ENCODE peak calls at places on chromosomes 4 and X, in eight cellular contexts. One of them, this sample, is unnamed.

GRCh38 chrX:46587158-46587557 is 13.6 kb downstream of the CHST7 start:
- DNase-seq in GM23248: peak
- DNase-seq in CD4-positive, alpha-beta T cell: no peak
- DNase-seq in activated effector memory CD4-positive, alpha-beta T cell treated with anti-CD3 and anti-CD28 coated beads, Interleukin-2, amount 50 U/mL, for 16 hours: peak
- DNase-seq in NCI-H2171: no peak
- DNase-seq in kidney: no peak
- DNase-seq in activated naive CD4-positive, alpha-beta T cell treated with anti-CD3 and anti-CD28 coated beads for 36 hours: no peak
- DNase-seq in kidney glomerular epithelial cell: peak
- DNase-seq in this sample: no peak

GRCh38 chr4:110510955-110511544 is 35.1 kb downstream of the ENPEP start:
- DNase-seq in GM23248: peak
- DNase-seq in CD4-positive, alpha-beta T cell: no peak
- DNase-seq in activated effector memory CD4-positive, alpha-beta T cell treated with anti-CD3 and anti-CD28 coated beads, Interleukin-2, amount 50 U/mL, for 16 hours: no peak
- DNase-seq in NCI-H2171: peak
- DNase-seq in kidney: no peak
- DNase-seq in activated naive CD4-positive, alpha-beta T cell treated with anti-CD3 and anti-CD28 coated beads for 36 hours: no peak
- DNase-seq in kidney glomerular epithelial cell: peak
- DNase-seq in this sample: peak

GRCh38 chr4:105741548-105741947 is 33.0 kb downstream of the GSTCD start:
- DNase-seq in GM23248: peak
- DNase-seq in CD4-positive, alpha-beta T cell: no peak
- DNase-seq in activated effector memory CD4-positive, alpha-beta T cell treated with anti-CD3 and anti-CD28 coated beads, Interleukin-2, amount 50 U/mL, for 16 hours: no peak
- DNase-seq in NCI-H2171: no peak
- DNase-seq in kidney: no peak
- DNase-seq in activated naive CD4-positive, alpha-beta T cell treated with anti-CD3 and anti-CD28 coated beads for 36 hours: no peak
- DNase-seq in kidney glomerular epithelial cell: peak
- DNase-seq in this sample: no peak

GRCh38 chr4:74733760-74734159 is 60.6 kb downstream of the BTC start:
- DNase-seq in GM23248: no peak
- DNase-seq in CD4-positive, alpha-beta T cell: no peak
- DNase-seq in activated effector memory CD4-positive, alpha-beta T cell treated with anti-CD3 and anti-CD28 coated beads, Interleukin-2, amount 50 U/mL, for 16 hours: no peak
- DNase-seq in NCI-H2171: peak
- DNase-seq in kidney: no peak
- DNase-seq in activated naive CD4-positive, alpha-beta T cell treated with anti-CD3 and anti-CD28 coated beads for 36 hours: no peak
- DNase-seq in kidney glomerular epithelial cell: no peak
- DNase-seq in this sample: no peak

GRCh38 chr4:4323705-4324534 is 33.9 kb downstream of the ZBTB49 start:
- DNase-seq in GM23248: no peak
- DNase-seq in CD4-positive, alpha-beta T cell: no peak
- DNase-seq in activated effector memory CD4-positive, alpha-beta T cell treated with anti-CD3 and anti-CD28 coated beads, Interleukin-2, amount 50 U/mL, for 16 hours: peak
- DNase-seq in NCI-H2171: no peak
- DNase-seq in kidney: no peak
- DNase-seq in activated naive CD4-positive, alpha-beta T cell treated with anti-CD3 and anti-CD28 coated beads for 36 hours: no peak
- DNase-seq in kidney glomerular epithelial cell: no peak
- DNase-seq in this sample: no peak

GRCh38 chr4:88297725-88298453 is 13.5 kb upstream of the PPM1K start:
- DNase-seq in GM23248: no peak
- DNase-seq in CD4-positive, alpha-beta T cell: no peak
- DNase-seq in activated effector memory CD4-positive, alpha-beta T cell treated with anti-CD3 and anti-CD28 coated beads, Interleukin-2, amount 50 U/mL, for 16 hours: no peak
- DNase-seq in NCI-H2171: no peak
- DNase-seq in kidney: no peak
- DNase-seq in activated naive CD4-positive, alpha-beta T cell treated with anti-CD3 and anti-CD28 coated beads for 36 hours: no peak
- DNase-seq in kidney glomerular epithelial cell: no peak
- DNase-seq in this sample: no peak

GRCh38 chr4:103075435-103075893 is 1.1 kb downstream of the SLC9B2 start:
- DNase-seq in GM23248: peak
- DNase-seq in CD4-positive, alpha-beta T cell: no peak
- DNase-seq in activated effector memory CD4-positive, alpha-beta T cell treated with anti-CD3 and anti-CD28 coated beads, Interleukin-2, amount 50 U/mL, for 16 hours: no peak
- DNase-seq in NCI-H2171: no peak
- DNase-seq in kidney: no peak
- DNase-seq in activated naive CD4-positive, alpha-beta T cell treated with anti-CD3 and anti-CD28 coated beads for 36 hours: no peak
- DNase-seq in kidney glomerular epithelial cell: no peak
- DNase-seq in this sample: peak

GRCh38 chrX:4268676-4269075 is 555.2 kb upstream of the PRKX start:
- DNase-seq in GM23248: no peak
- DNase-seq in CD4-positive, alpha-beta T cell: no peak
- DNase-seq in activated effector memory CD4-positive, alpha-beta T cell treated with anti-CD3 and anti-CD28 coated beads, Interleukin-2, amount 50 U/mL, for 16 hours: no peak
- DNase-seq in NCI-H2171: no peak
- DNase-seq in kidney: no peak
- DNase-seq in activated naive CD4-positive, alpha-beta T cell treated with anti-CD3 and anti-CD28 coated beads for 36 hours: no peak
- DNase-seq in kidney glomerular epithelial cell: no peak
- DNase-seq in this sample: no peak

GRCh38 chr4:24915121-24915922 is 2.5 kb upstream of the CCDC149 start:
- DNase-seq in GM23248: no peak
- DNase-seq in CD4-positive, alpha-beta T cell: no peak
- DNase-seq in activated effector memory CD4-positive, alpha-beta T cell treated with anti-CD3 and anti-CD28 coated beads, Interleukin-2, amount 50 U/mL, for 16 hours: no peak
- DNase-seq in NCI-H2171: peak
- DNase-seq in kidney: no peak
- DNase-seq in activated naive CD4-positive, alpha-beta T cell treated with anti-CD3 and anti-CD28 coated beads for 36 hours: no peak
- DNase-seq in kidney glomerular epithelial cell: peak
- DNase-seq in this sample: no peak

GRCh38 chr4:158873795-158874359 is 105.1 kb downstream of the FNIP2 start:
- DNase-seq in GM23248: peak
- DNase-seq in CD4-positive, alpha-beta T cell: no peak
- DNase-seq in activated effector memory CD4-positive, alpha-beta T cell treated with anti-CD3 and anti-CD28 coated beads, Interleukin-2, amount 50 U/mL, for 16 hours: no peak
- DNase-seq in NCI-H2171: no peak
- DNase-seq in kidney: no peak
- DNase-seq in activated naive CD4-positive, alpha-beta T cell treated with anti-CD3 and anti-CD28 coated beads for 36 hours: no peak
- DNase-seq in kidney glomerular epithelial cell: peak
- DNase-seq in this sample: no peak

GRCh38 chr4:76374744-76375143 is 46.2 kb downstream of the CCDC158 start:
- DNase-seq in GM23248: peak
- DNase-seq in CD4-positive, alpha-beta T cell: no peak
- DNase-seq in activated effector memory CD4-positive, alpha-beta T cell treated with anti-CD3 and anti-CD28 coated beads, Interleukin-2, amount 50 U/mL, for 16 hours: no peak
- DNase-seq in NCI-H2171: no peak
- DNase-seq in kidney: no peak
- DNase-seq in activated naive CD4-positive, alpha-beta T cell treated with anti-CD3 and anti-CD28 coated beads for 36 hours: no peak
- DNase-seq in kidney glomerular epithelial cell: no peak
- DNase-seq in this sample: no peak

GRCh38 chrX:145817666-145818521 is at the start of gene SLITRK2:
- DNase-seq in GM23248: peak
- DNase-seq in CD4-positive, alpha-beta T cell: no peak
- DNase-seq in activated effector memory CD4-positive, alpha-beta T cell treated with anti-CD3 and anti-CD28 coated beads, Interleukin-2, amount 50 U/mL, for 16 hours: no peak
- DNase-seq in NCI-H2171: no peak
- DNase-seq in kidney: peak
- DNase-seq in activated naive CD4-positive, alpha-beta T cell treated with anti-CD3 and anti-CD28 coated beads for 36 hours: no peak
- DNase-seq in kidney glomerular epithelial cell: no peak
- DNase-seq in this sample: no peak

GRCh38 chr4:33086351-33086900 is 2366.3 kb downstream of the PCDH7 start:
- DNase-seq in GM23248: peak
- DNase-seq in CD4-positive, alpha-beta T cell: no peak
- DNase-seq in activated effector memory CD4-positive, alpha-beta T cell treated with anti-CD3 and anti-CD28 coated beads, Interleukin-2, amount 50 U/mL, for 16 hours: no peak
- DNase-seq in NCI-H2171: no peak
- DNase-seq in kidney: no peak
- DNase-seq in activated naive CD4-positive, alpha-beta T cell treated with anti-CD3 and anti-CD28 coated beads for 36 hours: no peak
- DNase-seq in kidney glomerular epithelial cell: no peak
- DNase-seq in this sample: no peak

GRCh38 chr4:112550728-112551127 is 34.7 kb upstream of the NEUROG2 start:
- DNase-seq in GM23248: peak
- DNase-seq in CD4-positive, alpha-beta T cell: no peak
- DNase-seq in activated effector memory CD4-positive, alpha-beta T cell treated with anti-CD3 and anti-CD28 coated beads, Interleukin-2, amount 50 U/mL, for 16 hours: no peak
- DNase-seq in NCI-H2171: no peak
- DNase-seq in kidney: no peak
- DNase-seq in activated naive CD4-positive, alpha-beta T cell treated with anti-CD3 and anti-CD28 coated beads for 36 hours: no peak
- DNase-seq in kidney glomerular epithelial cell: peak
- DNase-seq in this sample: no peak

GRCh38 chr4:2060578-2061207 is 1.6 kb downstream of the NAT8L start:
- DNase-seq in GM23248: peak
- DNase-seq in CD4-positive, alpha-beta T cell: no peak
- DNase-seq in activated effector memory CD4-positive, alpha-beta T cell treated with anti-CD3 and anti-CD28 coated beads, Interleukin-2, amount 50 U/mL, for 16 hours: no peak
- DNase-seq in NCI-H2171: no peak
- DNase-seq in kidney: peak
- DNase-seq in activated naive CD4-positive, alpha-beta T cell treated with anti-CD3 and anti-CD28 coated beads for 36 hours: no peak
- DNase-seq in kidney glomerular epithelial cell: no peak
- DNase-seq in this sample: no peak

GRCh38 chr4:75916091-75916661 is 13.9 kb upstream of the PPEF2 start:
- DNase-seq in GM23248: peak
- DNase-seq in CD4-positive, alpha-beta T cell: no peak
- DNase-seq in activated effector memory CD4-positive, alpha-beta T cell treated with anti-CD3 and anti-CD28 coated beads, Interleukin-2, amount 50 U/mL, for 16 hours: no peak
- DNase-seq in NCI-H2171: no peak
- DNase-seq in kidney: no peak
- DNase-seq in activated naive CD4-positive, alpha-beta T cell treated with anti-CD3 and anti-CD28 coated beads for 36 hours: peak
- DNase-seq in kidney glomerular epithelial cell: peak
- DNase-seq in this sample: peak

GRCh38 chr4:81314196-81314896 is 99.3 kb upstream of the PRKG2 start:
- DNase-seq in GM23248: peak
- DNase-seq in CD4-positive, alpha-beta T cell: no peak
- DNase-seq in activated effector memory CD4-positive, alpha-beta T cell treated with anti-CD3 and anti-CD28 coated beads, Interleukin-2, amount 50 U/mL, for 16 hours: no peak
- DNase-seq in NCI-H2171: peak
- DNase-seq in kidney: peak
- DNase-seq in activated naive CD4-positive, alpha-beta T cell treated with anti-CD3 and anti-CD28 coated beads for 36 hours: no peak
- DNase-seq in kidney glomerular epithelial cell: peak
- DNase-seq in this sample: no peak

GRCh38 chr4:6560416-6561172 is 14.4 kb upstream of the MAN2B2 start:
- DNase-seq in GM23248: peak
- DNase-seq in CD4-positive, alpha-beta T cell: no peak
- DNase-seq in activated effector memory CD4-positive, alpha-beta T cell treated with anti-CD3 and anti-CD28 coated beads, Interleukin-2, amount 50 U/mL, for 16 hours: no peak
- DNase-seq in NCI-H2171: no peak
- DNase-seq in kidney: no peak
- DNase-seq in activated naive CD4-positive, alpha-beta T cell treated with anti-CD3 and anti-CD28 coated beads for 36 hours: no peak
- DNase-seq in kidney glomerular epithelial cell: no peak
- DNase-seq in this sample: no peak

GRCh38 chr4:147691820-147692219 is 7.9 kb upstream of the PRMT9 start:
- DNase-seq in GM23248: no peak
- DNase-seq in CD4-positive, alpha-beta T cell: no peak
- DNase-seq in activated effector memory CD4-positive, alpha-beta T cell treated with anti-CD3 and anti-CD28 coated beads, Interleukin-2, amount 50 U/mL, for 16 hours: no peak
- DNase-seq in NCI-H2171: no peak
- DNase-seq in kidney: no peak
- DNase-seq in activated naive CD4-positive, alpha-beta T cell treated with anti-CD3 and anti-CD28 coated beads for 36 hours: no peak
- DNase-seq in kidney glomerular epithelial cell: no peak
- DNase-seq in this sample: no peak

GRCh38 chr4:152591876-152592275 is 56.0 kb upstream of the FBXW7 start:
- DNase-seq in GM23248: no peak
- DNase-seq in CD4-positive, alpha-beta T cell: no peak
- DNase-seq in activated effector memory CD4-positive, alpha-beta T cell treated with anti-CD3 and anti-CD28 coated beads, Interleukin-2, amount 50 U/mL, for 16 hours: no peak
- DNase-seq in NCI-H2171: no peak
- DNase-seq in kidney: no peak
- DNase-seq in activated naive CD4-positive, alpha-beta T cell treated with anti-CD3 and anti-CD28 coated beads for 36 hours: no peak
- DNase-seq in kidney glomerular epithelial cell: no peak
- DNase-seq in this sample: no peak

GRCh38 chr4:119521306-119521705 is 107.3 kb downstream of the PDE5A start:
- DNase-seq in GM23248: no peak
- DNase-seq in CD4-positive, alpha-beta T cell: no peak
- DNase-seq in activated effector memory CD4-positive, alpha-beta T cell treated with anti-CD3 and anti-CD28 coated beads, Interleukin-2, amount 50 U/mL, for 16 hours: no peak
- DNase-seq in NCI-H2171: no peak
- DNase-seq in kidney: no peak
- DNase-seq in activated naive CD4-positive, alpha-beta T cell treated with anti-CD3 and anti-CD28 coated beads for 36 hours: no peak
- DNase-seq in kidney glomerular epithelial cell: no peak
- DNase-seq in this sample: no peak

GRCh38 chr4:161948026-161948770 is 215.6 kb downstream of the FSTL5 start:
- DNase-seq in GM23248: no peak
- DNase-seq in CD4-positive, alpha-beta T cell: no peak
- DNase-seq in activated effector memory CD4-positive, alpha-beta T cell treated with anti-CD3 and anti-CD28 coated beads, Interleukin-2, amount 50 U/mL, for 16 hours: no peak
- DNase-seq in NCI-H2171: no peak
- DNase-seq in kidney: no peak
- DNase-seq in activated naive CD4-positive, alpha-beta T cell treated with anti-CD3 and anti-CD28 coated beads for 36 hours: no peak
- DNase-seq in kidney glomerular epithelial cell: no peak
- DNase-seq in this sample: no peak

GRCh38 chr4:155666701-155667537 is at the start of gene GUCY1A1:
- DNase-seq in GM23248: peak
- DNase-seq in CD4-positive, alpha-beta T cell: no peak
- DNase-seq in activated effector memory CD4-positive, alpha-beta T cell treated with anti-CD3 and anti-CD28 coated beads, Interleukin-2, amount 50 U/mL, for 16 hours: peak
- DNase-seq in NCI-H2171: no peak
- DNase-seq in kidney: peak
- DNase-seq in activated naive CD4-positive, alpha-beta T cell treated with anti-CD3 and anti-CD28 coated beads for 36 hours: peak
- DNase-seq in kidney glomerular epithelial cell: peak
- DNase-seq in this sample: peak

GRCh38 chr4:113707013-113707412 is 54.5 kb downstream of the CAMK2D start:
- DNase-seq in GM23248: peak
- DNase-seq in CD4-positive, alpha-beta T cell: no peak
- DNase-seq in activated effector memory CD4-positive, alpha-beta T cell treated with anti-CD3 and anti-CD28 coated beads, Interleukin-2, amount 50 U/mL, for 16 hours: no peak
- DNase-seq in NCI-H2171: no peak
- DNase-seq in kidney: no peak
- DNase-seq in activated naive CD4-positive, alpha-beta T cell treated with anti-CD3 and anti-CD28 coated beads for 36 hours: no peak
- DNase-seq in kidney glomerular epithelial cell: no peak
- DNase-seq in this sample: no peak

GRCh38 chr4:10456270-10457254 is 664 bp downstream of the ZNF518B start:
- DNase-seq in GM23248: peak
- DNase-seq in CD4-positive, alpha-beta T cell: peak
- DNase-seq in activated effector memory CD4-positive, alpha-beta T cell treated with anti-CD3 and anti-CD28 coated beads, Interleukin-2, amount 50 U/mL, for 16 hours: peak
- DNase-seq in NCI-H2171: peak
- DNase-seq in kidney: peak
- DNase-seq in activated naive CD4-positive, alpha-beta T cell treated with anti-CD3 and anti-CD28 coated beads for 36 hours: peak
- DNase-seq in kidney glomerular epithelial cell: no peak
- DNase-seq in this sample: peak

GRCh38 chr4:16582526-16582925 is 315.9 kb downstream of the LDB2 start:
- DNase-seq in GM23248: no peak
- DNase-seq in CD4-positive, alpha-beta T cell: no peak
- DNase-seq in activated effector memory CD4-positive, alpha-beta T cell treated with anti-CD3 and anti-CD28 coated beads, Interleukin-2, amount 50 U/mL, for 16 hours: no peak
- DNase-seq in NCI-H2171: no peak
- DNase-seq in kidney: no peak
- DNase-seq in activated naive CD4-positive, alpha-beta T cell treated with anti-CD3 and anti-CD28 coated beads for 36 hours: no peak
- DNase-seq in kidney glomerular epithelial cell: no peak
- DNase-seq in this sample: peak

GRCh38 chr4:4502694-4503311 is 39.0 kb downstream of the STX18 start:
- DNase-seq in GM23248: peak
- DNase-seq in CD4-positive, alpha-beta T cell: peak
- DNase-seq in activated effector memory CD4-positive, alpha-beta T cell treated with anti-CD3 and anti-CD28 coated beads, Interleukin-2, amount 50 U/mL, for 16 hours: peak
- DNase-seq in NCI-H2171: no peak
- DNase-seq in kidney: no peak
- DNase-seq in activated naive CD4-positive, alpha-beta T cell treated with anti-CD3 and anti-CD28 coated beads for 36 hours: peak
- DNase-seq in kidney glomerular epithelial cell: no peak
- DNase-seq in this sample: no peak

GRCh38 chrX:135324463-135324862 is 15.2 kb downstream of the ETDC start:
- DNase-seq in GM23248: no peak
- DNase-seq in CD4-positive, alpha-beta T cell: no peak
- DNase-seq in activated effector memory CD4-positive, alpha-beta T cell treated with anti-CD3 and anti-CD28 coated beads, Interleukin-2, amount 50 U/mL, for 16 hours: no peak
- DNase-seq in NCI-H2171: no peak
- DNase-seq in kidney: no peak
- DNase-seq in activated naive CD4-positive, alpha-beta T cell treated with anti-CD3 and anti-CD28 coated beads for 36 hours: no peak
- DNase-seq in kidney glomerular epithelial cell: no peak
- DNase-seq in this sample: no peak

GRCh38 chr4:177079327-177079726 is 230.3 kb upstream of the NEIL3 start:
- DNase-seq in GM23248: peak
- DNase-seq in CD4-positive, alpha-beta T cell: no peak
- DNase-seq in activated effector memory CD4-positive, alpha-beta T cell treated with anti-CD3 and anti-CD28 coated beads, Interleukin-2, amount 50 U/mL, for 16 hours: no peak
- DNase-seq in NCI-H2171: no peak
- DNase-seq in kidney: no peak
- DNase-seq in activated naive CD4-positive, alpha-beta T cell treated with anti-CD3 and anti-CD28 coated beads for 36 hours: no peak
- DNase-seq in kidney glomerular epithelial cell: no peak
- DNase-seq in this sample: no peak

GRCh38 chr4:159103406-159104131 is 690 bp downstream of the RAPGEF2 start:
- DNase-seq in GM23248: peak
- DNase-seq in CD4-positive, alpha-beta T cell: peak
- DNase-seq in activated effector memory CD4-positive, alpha-beta T cell treated with anti-CD3 and anti-CD28 coated beads, Interleukin-2, amount 50 U/mL, for 16 hours: peak
- DNase-seq in NCI-H2171: no peak
- DNase-seq in kidney: peak
- DNase-seq in activated naive CD4-positive, alpha-beta T cell treated with anti-CD3 and anti-CD28 coated beads for 36 hours: peak
- DNase-seq in kidney glomerular epithelial cell: no peak
- DNase-seq in this sample: peak